ENCODE peak calls at places on chromosome 3, in nine cellular contexts. Z is thoracic aorta, U is lower lobe of right lung, F is Peyer's patch, M is breast epithelium, I is Caco-2, Y is neural progenitor cell, X is brain microvascular endothelial cell, R is BE2C. O is an unnamed sample. For H3K36me3, the result is how much of the 10 kb centered on the place peaks cover.

GRCh38 chr3:58274027-58274614 is 31.9 kb upstream of the RPP14 start:
- DNase-seq in U (no peak), Y (no peak), F (no peak), M (no peak), R (no peak), Z (no peak), I (no peak), X (no peak), O (no peak)

GRCh38 chr3:141793476-141794260 is 30.5 kb downstream of the GRK7 start:
- DNase-seq in U (no peak), F (no peak), Z (no peak), M (no peak), Y (peak), I (no peak), R (no peak), X (no peak), O (no peak)

GRCh38 chr3:126891141-126891540 is 91.8 kb upstream of the PLXNA1 start:
- DNase-seq in Z (no peak), U (no peak), R (no peak), F (no peak), X (no peak), M (peak), Y (no peak), I (no peak), O (no peak)

GRCh38 chr3:113844622-113845222 is 6.1 kb downstream of the GRAMD1C start:
- DNase-seq in Y (peak), F (no peak), Z (no peak), U (no peak), M (no peak), X (peak), R (no peak), I (no peak), O (no peak)

GRCh38 chr3:157982359-157982758 is 123.9 kb downstream of the SHOX2 start:
- DNase-seq in M (no peak), R (no peak), Z (no peak), Y (no peak), U (no peak), I (no peak), X (no peak), F (no peak), O (no peak)

GRCh38 chr3:147030274-147030673 is 376.1 kb downstream of the ZIC4 start:
- DNase-seq in Y (no peak), Z (no peak), F (no peak), U (no peak), I (no peak), R (no peak), M (no peak), X (no peak), O (no peak)

GRCh38 chr3:30508319-30508718 is 98.1 kb upstream of the TGFBR2 start:
- DNase-seq in R (no peak), X (no peak), Z (no peak), I (no peak), Y (no peak), U (no peak), M (no peak), F (no peak), O (no peak)

GRCh38 chr3:77348244-77348855 is 308.5 kb downstream of the ROBO2 start:
- DNase-seq in R (peak), M (no peak), U (no peak), X (peak), Y (peak), I (peak), F (no peak), Z (no peak), O (no peak)

GRCh38 chr3:45252833-45253232 is 26.7 kb upstream of the TMEM158 start:
- DNase-seq in U (no peak), M (no peak), X (no peak), F (no peak), Z (no peak), I (no peak), Y (no peak), R (no peak), O (no peak)

GRCh38 chr3:157594413-157594812 is 91.2 kb upstream of the VEPH1 start:
- DNase-seq in Z (no peak), U (no peak), R (no peak), Y (peak), I (no peak), X (no peak), M (no peak), F (no peak), O (no peak)

GRCh38 chr3:28890373-28890772 is 390.5 kb upstream of the RBMS3 start:
- DNase-seq in Y (no peak), R (no peak), M (no peak), F (no peak), I (no peak), X (no peak), Z (no peak), U (no peak), O (no peak)

GRCh38 chr3:133169669-133170068 is 131.5 kb downstream of the TMEM108 start:
- DNase-seq in M (no peak), Z (no peak), U (no peak), Y (peak), X (no peak), F (no peak), R (no peak), I (no peak), O (no peak)

GRCh38 chr3:100245146-100245545 is 15.6 kb upstream of the TBC1D23 start:
- DNase-seq in Y (no peak), F (no peak), Z (no peak), U (no peak), M (no peak), I (no peak), R (no peak), X (no peak), O (no peak)

GRCh38 chr3:100399341-100400071 is 1.4 kb downstream of the TOMM70 start:
- DNase-seq in U (no peak), Y (no peak), Z (no peak), F (no peak), R (no peak), X (no peak), I (no peak), M (no peak), O (no peak)

GRCh38 chr3:187833799-187834578 is 88.7 kb upstream of the BCL6 start:
- DNase-seq in Z (no peak), X (no peak), F (no peak), R (no peak), Y (no peak), M (no peak), I (no peak), U (no peak), O (no peak)

GRCh38 chr3:122484985-122485384 is 29.8 kb downstream of the KPNA1 start:
- DNase-seq in F (no peak), Z (no peak), M (no peak), I (no peak), U (no peak), X (peak), R (no peak), Y (no peak), O (no peak)

GRCh38 chr3:24119321-24119751 is 174.2 kb downstream of the NR1D2 start:
- DNase-seq in Z (no peak), I (no peak), U (no peak), F (no peak), Y (no peak), M (no peak), R (no peak), X (peak), O (no peak)

GRCh38 chr3:101065962-101066361 is 72.7 kb upstream of the ABI3BP start:
- DNase-seq in Y (no peak), X (peak), U (no peak), Z (no peak), M (no peak), I (no peak), F (no peak), R (no peak), O (no peak)

GRCh38 chr3:11455977-11456376 is 183.8 kb downstream of the ATG7 start:
- DNase-seq in Z (no peak), M (no peak), Y (no peak), X (peak), R (no peak), F (no peak), I (no peak), U (no peak), O (no peak)

GRCh38 chr3:157533298-157533870 is 30.2 kb upstream of the VEPH1 start:
- DNase-seq in M (no peak), F (no peak), I (no peak), X (peak), Z (no peak), U (no peak), Y (no peak), R (no peak), O (no peak)

GRCh38 chr3:11642455-11643162 is 1.1 kb downstream of the VGLL4 start:
- DNase-seq in Z (peak), I (no peak), R (peak), X (peak), Y (peak), U (peak), M (peak), F (peak), O (no peak)

GRCh38 chr3:16884084-16884747 is 539 bp upstream of the PLCL2 start:
- DNase-seq in Z (no peak), I (no peak), Y (peak), R (peak), U (peak), M (no peak), F (peak), X (no peak), O (no peak)
- TF ChIP-seq CTCF in Z (peak), I (peak), Y (peak), R (peak), U (peak), M (no peak), F (peak), X (peak), O (peak)

GRCh38 chr3:42347928-42348327 is 62.5 kb downstream of the LYZL4 start:
- DNase-seq in X (no peak), U (no peak), R (no peak), F (no peak), I (no peak), Y (no peak), M (no peak), Z (no peak), O (no peak)

GRCh38 chr3:42349765-42350594 is 60.4 kb downstream of the LYZL4 start:
- DNase-seq in I (no peak), Z (no peak), R (no peak), F (no peak), U (no peak), Y (no peak), X (no peak), M (no peak), O (no peak)

GRCh38 chr3:42355612-42356011 is 54.8 kb downstream of the LYZL4 start:
- DNase-seq in X (no peak), U (no peak), Z (no peak), R (no peak), Y (no peak), I (no peak), M (no peak), F (no peak), O (no peak)

GRCh38 chr3:42353632-42354031 is 56.8 kb downstream of the LYZL4 start:
- DNase-seq in I (no peak), X (no peak), R (no peak), M (no peak), F (no peak), Z (no peak), U (no peak), Y (no peak), O (no peak)

GRCh38 chr3:42351221-42351620 is 59.2 kb downstream of the LYZL4 start:
- DNase-seq in Z (no peak), M (no peak), X (peak), F (no peak), R (no peak), I (no peak), Y (no peak), U (no peak), O (no peak)
- H3K36me3 ChIP-seq in Z (under half), M (under half), X (under half), F (under half), R (under half), I (under half), Y (under half), U (under half), O (under half)

GRCh38 chr3:170368921-170369320 is 11.4 kb downstream of the SKIL start:
- DNase-seq in I (no peak), F (no peak), U (no peak), X (no peak), M (no peak), Z (no peak), Y (no peak), R (no peak), O (no peak)
- TF ChIP-seq CTCF in I (no peak), F (peak), U (peak), X (no peak), M (no peak), Z (peak), Y (peak), R (peak), O (peak)

DNA sequence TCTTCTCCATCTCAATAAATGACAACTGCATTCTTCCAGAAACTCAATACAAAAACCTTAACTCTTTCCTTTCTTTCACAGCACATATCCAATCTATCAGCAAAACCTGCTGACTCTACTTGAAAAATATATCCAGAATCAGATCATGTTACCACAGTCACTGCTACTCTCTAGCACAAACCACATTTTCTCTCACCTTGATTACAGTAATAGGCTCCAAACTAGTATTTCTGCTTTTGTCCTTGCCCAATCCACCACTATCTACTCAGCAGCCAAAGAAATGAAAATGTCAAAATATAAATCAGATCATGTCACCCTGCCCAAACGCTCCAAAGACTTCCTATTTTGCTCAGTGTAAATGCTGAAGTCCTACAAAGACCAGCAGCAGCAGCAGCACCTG is 15.2 kb downstream of the TMCC1 start:
- DNase-seq in I (no peak), F (no peak), R (no peak), Y (no peak), Z (no peak), M (no peak), U (no peak), X (no peak), O (no peak)
- H3K36me3 ChIP-seq in I (under half), F (under half), R (under half), Y (under half), Z (under half), M (under half), U (half or more), X (under half), O (half or more)

DNA sequence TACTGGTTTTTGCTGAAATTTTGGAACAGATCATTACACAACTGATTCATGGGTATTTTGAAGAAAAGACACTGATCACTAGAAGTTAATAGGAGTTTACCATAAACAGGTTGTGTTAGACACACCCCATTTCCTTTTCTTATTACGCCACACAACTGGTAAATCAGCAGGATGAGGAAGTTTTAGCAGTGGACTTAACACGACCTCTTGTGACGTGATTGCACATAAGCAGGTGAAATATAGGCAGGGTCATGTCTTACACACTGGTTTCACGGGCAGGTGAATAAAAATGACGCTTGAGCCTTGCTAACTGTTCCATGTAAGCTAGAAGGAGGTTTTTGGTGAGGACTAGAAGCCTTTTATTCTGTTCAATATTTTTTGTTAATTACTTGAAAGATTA is 27.1 kb upstream of the TPRG1 start:
- DNase-seq in R (peak), I (no peak), U (no peak), X (no peak), Y (no peak), M (no peak), F (no peak), Z (no peak), O (no peak)
- TF ChIP-seq CTCF in R (peak), I (no peak), U (no peak), X (peak), Y (no peak), M (peak), F (no peak), Z (peak), O (peak)

GRCh38 chr3:49842843-49843242 is 13.5 kb downstream of the TRAIP start:
- DNase-seq in U (no peak), Y (no peak), F (no peak), R (peak), I (no peak), Z (no peak), X (no peak), M (no peak), O (no peak)

GRCh38 chr3:49841126-49841525 is 15.2 kb downstream of the TRAIP start:
- DNase-seq in R (peak), M (no peak), X (no peak), Y (peak), F (no peak), I (peak), Z (no peak), U (no peak), O (no peak)

GRCh38 chr3:49844464-49845183 is 11.7 kb downstream of the TRAIP start:
- DNase-seq in Z (no peak), U (no peak), F (no peak), I (no peak), M (no peak), Y (no peak), R (no peak), X (no peak), O (no peak)

GRCh38 chr3:49841806-49842205 is 14.6 kb downstream of the TRAIP start:
- DNase-seq in F (no peak), Y (no peak), R (no peak), X (no peak), I (no peak), U (no peak), M (no peak), Z (no peak), O (no peak)

DNA sequence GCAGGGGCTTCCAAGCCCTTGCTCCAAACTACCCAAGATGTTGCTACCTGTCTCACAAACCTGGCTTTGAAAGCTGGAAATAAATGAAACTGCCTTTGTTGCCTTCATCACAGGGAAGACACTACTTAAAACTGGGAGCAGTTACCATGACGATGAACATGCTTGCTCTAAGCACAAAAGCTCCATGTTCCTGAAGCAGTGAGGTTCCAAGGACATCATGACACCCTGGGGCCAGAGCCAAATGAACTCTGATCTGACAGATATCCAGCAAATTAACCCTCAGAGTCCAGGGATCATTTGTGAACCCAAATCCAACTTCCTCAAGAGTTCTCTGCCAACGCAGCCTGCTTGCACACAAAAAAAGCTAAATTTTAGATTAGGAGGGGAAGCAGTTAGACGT is 10.7 kb downstream of the TRAIP start:
- DNase-seq in Z (no peak), M (no peak), U (no peak), X (no peak), I (no peak), F (no peak), R (no peak), Y (no peak), O (no peak)
- H3K36me3 ChIP-seq in Z (under half), M (under half), U (under half), X (under half), I (under half), F (under half), R (under half), Y (under half), O (under half)

GRCh38 chr3:79881431-79881830 is 113.6 kb upstream of the ROBO1 start:
- DNase-seq in X (peak), F (no peak), U (no peak), M (no peak), I (no peak), Z (no peak), R (no peak), Y (no peak), O (no peak)

GRCh38 chr3:79885407-79885806 is 117.6 kb upstream of the ROBO1 start:
- DNase-seq in I (no peak), Y (no peak), M (no peak), R (no peak), U (no peak), F (no peak), Z (no peak), X (no peak), O (no peak)

GRCh38 chr3:79887203-79887602 is 119.4 kb upstream of the ROBO1 start:
- DNase-seq in R (no peak), X (no peak), U (no peak), F (no peak), Y (no peak), Z (no peak), I (no peak), M (no peak), O (no peak)

DNA sequence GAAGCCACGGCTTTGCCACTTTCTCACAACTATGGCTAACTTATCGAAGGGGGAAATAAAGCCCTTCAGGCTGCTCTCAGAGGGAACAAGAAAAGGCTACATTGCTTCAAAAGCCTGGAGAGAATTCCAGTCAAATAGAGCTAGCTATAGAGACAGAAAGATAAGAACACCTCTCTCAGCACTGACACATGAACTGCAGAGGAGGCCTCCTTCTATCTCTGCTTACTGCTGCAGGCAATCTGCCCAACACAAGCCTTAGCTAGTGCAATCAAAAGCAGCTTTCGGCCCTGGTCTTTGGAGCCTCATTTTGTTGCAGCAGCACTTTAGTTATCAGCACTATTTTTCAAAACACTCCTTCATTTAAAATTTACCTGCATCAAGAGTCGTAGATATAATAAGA is 118.4 kb upstream of the ROBO1 start:
- DNase-seq in M (no peak), I (no peak), R (peak), Z (no peak), Y (peak), U (no peak), X (peak), F (no peak), O (no peak)
- TF ChIP-seq CTCF in M (no peak), I (no peak), R (no peak), Z (no peak), Y (no peak), U (no peak), X (no peak), F (no peak), O (no peak)

DNA sequence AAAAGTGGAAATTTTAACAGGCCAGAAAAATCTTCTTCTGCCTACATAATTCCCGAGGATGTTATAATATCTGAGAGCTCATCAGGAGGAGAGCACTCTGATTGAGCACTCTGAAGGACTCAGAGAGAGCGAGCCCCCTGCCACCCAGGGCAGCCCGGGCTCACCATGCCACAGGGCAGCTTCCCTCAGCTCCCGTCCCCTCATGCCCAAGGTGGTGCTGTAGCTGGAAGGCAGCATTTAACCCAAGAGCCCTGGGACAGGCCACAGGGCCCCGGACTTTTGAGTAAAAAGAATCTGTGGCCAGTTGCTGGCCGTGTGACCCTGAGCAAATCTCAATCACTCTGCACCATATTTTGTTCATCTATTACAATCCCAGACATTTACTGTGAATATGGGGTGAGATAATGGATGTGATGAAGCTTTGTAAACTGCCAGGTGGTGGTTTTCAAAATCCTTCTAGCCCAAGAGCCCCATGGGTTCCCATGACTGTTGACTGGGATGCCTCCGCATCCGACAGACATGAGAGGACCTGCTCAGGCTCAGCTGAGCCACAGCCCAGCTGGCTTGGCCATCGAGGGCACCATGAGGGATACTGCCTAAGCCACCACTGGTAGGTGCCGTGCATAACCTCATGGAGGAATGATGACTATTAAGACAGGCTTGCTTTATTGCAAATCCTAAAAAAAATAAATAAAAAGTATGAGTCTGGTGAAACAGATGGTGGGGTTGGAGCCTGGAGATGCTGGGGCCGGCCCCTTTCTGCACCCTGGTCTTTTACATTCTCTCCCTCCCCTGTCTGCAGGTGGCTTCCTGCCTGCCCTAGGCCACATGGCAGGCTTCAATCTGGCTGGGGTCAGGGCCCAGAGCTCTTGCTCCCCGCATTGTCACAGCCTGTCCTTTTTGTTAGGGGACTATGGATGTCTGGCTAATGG is 23.7 kb upstream of the RAD18 start:
- DNase-seq in Y (no peak), U (no peak), F (no peak), I (no peak), R (no peak), Z (no peak), M (no peak), X (no peak), O (no peak)
- H3K36me3 ChIP-seq in Y (under half), U (under half), F (under half), I (under half), R (under half), Z (under half), M (under half), X (under half), O (under half)

GRCh38 chr3:69819283-69819682 is 80.0 kb downstream of the MITF start:
- DNase-seq in Y (no peak), Z (no peak), U (no peak), F (no peak), M (no peak), R (no peak), I (no peak), X (no peak), O (no peak)
- TF ChIP-seq CTCF in Y (no peak), Z (no peak), U (no peak), F (no peak), M (no peak), R (no peak), I (no peak), X (no peak), O (no peak)